ENCODE peak calls at places on chromosomes 1 and 21, in seven cellular contexts. S is HAP-1, J is progenitor cell of endocrine pancreas, P is GM10248, Q is NT2/D1, E is NCI-H446 treated with DMSO at 0.1 percent for 48 hours, I is BE2C. R is an unnamed sample.

GRCh38 chr1:62384276-62385005 is 52.4 kb upstream of the USP1 start:
- DNase-seq in S (peak), Q (no peak), J (no peak), E (peak), P (no peak), I (peak), R (no peak)

GRCh38 chr21:42314616-42315295 is 453 bp downstream of the TFF3 start:
- DNase-seq in P (no peak), Q (no peak), S (no peak), J (no peak), E (no peak), I (no peak), R (no peak)

GRCh38 chr1:234978397-234979291 is 150.0 kb downstream of the TOMM20 start:
- DNase-seq in Q (no peak), S (no peak), E (peak), P (peak), I (peak), J (no peak), R (peak)

GRCh38 chr1:181630838-181631237 is 147.5 kb downstream of the CACNA1E start:
- DNase-seq in J (no peak), P (no peak), Q (no peak), I (no peak), E (no peak), S (no peak), R (no peak)

GRCh38 chr1:223156343-223156742 is 13.3 kb upstream of the TLR5 start:
- DNase-seq in Q (no peak), S (no peak), J (no peak), P (no peak), E (no peak), I (no peak), R (no peak)

GRCh38 chr21:23017989-23018388 is 2019.8 kb downstream of the NCAM2 start:
- DNase-seq in I (no peak), E (no peak), P (no peak), S (no peak), J (no peak), Q (no peak), R (no peak)

GRCh38 chr1:69737527-69738176 is 169.9 kb downstream of the LRRC7 start:
- DNase-seq in I (peak), Q (peak), P (peak), E (peak), S (peak), J (no peak), R (no peak)

GRCh38 chr1:27650527-27651175 is 15.7 kb upstream of the FGR start:
- DNase-seq in J (no peak), Q (no peak), I (no peak), P (no peak), E (no peak), S (no peak), R (no peak)

GRCh38 chr1:204456826-204457361 is 37.7 kb downstream of the PIK3C2B start:
- DNase-seq in P (no peak), J (no peak), Q (no peak), S (no peak), I (peak), E (no peak), R (no peak)

GRCh38 chr1:54137532-54138061 is 15.2 kb downstream of the CDCP2 start:
- DNase-seq in P (no peak), Q (no peak), E (no peak), J (no peak), S (no peak), I (no peak), R (no peak)

GRCh38 chr1:50976111-50976889 is 6.3 kb downstream of the CDKN2C start:
- DNase-seq in E (peak), I (peak), J (no peak), Q (no peak), P (no peak), S (peak), R (no peak)

GRCh38 chr1:22816063-22816775 is 105.6 kb downstream of the EPHB2 start:
- DNase-seq in Q (no peak), P (no peak), S (no peak), E (no peak), I (no peak), J (no peak), R (no peak)

GRCh38 chr1:6959491-6959890 is 174.2 kb downstream of the CAMTA1 start:
- DNase-seq in S (no peak), Q (no peak), J (no peak), I (no peak), P (no peak), E (no peak), R (no peak)

GRCh38 chr1:84653130-84653680 is 37.1 kb downstream of the SSX2IP start:
- DNase-seq in J (no peak), S (no peak), E (no peak), I (no peak), P (no peak), Q (no peak), R (no peak)

GRCh38 chr1:21307663-21308062 is 17.4 kb upstream of the ECE1 start:
- DNase-seq in Q (no peak), P (no peak), E (no peak), I (peak), S (no peak), J (no peak), R (no peak)

GRCh38 chr1:19010995-19011696 is 54.7 kb upstream of the IFFO2 start:
- DNase-seq in E (no peak), Q (peak), I (no peak), J (no peak), P (peak), S (no peak), R (peak)

GRCh38 chr1:219629481-219629880 is 16.6 kb upstream of the ZC3H11B start:
- DNase-seq in J (no peak), E (no peak), P (no peak), Q (no peak), S (no peak), I (no peak), R (no peak)

GRCh38 chr21:45622416-45623097 is 21.0 kb upstream of the PCBP3 start:
- DNase-seq in I (no peak), E (no peak), S (no peak), Q (no peak), J (no peak), P (no peak), R (no peak)

GRCh38 chr21:46207006-46207919 is 21.3 kb downstream of the LSS start:
- DNase-seq in S (no peak), Q (no peak), E (no peak), J (no peak), I (peak), P (no peak), R (no peak)

GRCh38 chr21:33428669-33429068 is 25.5 kb downstream of the IFNGR2 start:
- DNase-seq in S (no peak), I (no peak), P (no peak), E (no peak), J (no peak), Q (no peak), R (no peak)

GRCh38 chr1:23444104-23444533 is 19.6 kb upstream of the TCEA3 start:
- DNase-seq in Q (no peak), I (no peak), P (no peak), J (no peak), S (no peak), E (no peak), R (no peak)

GRCh38 chr1:31095298-31095981 is 29.9 kb upstream of the PUM1 start:
- DNase-seq in S (no peak), I (no peak), E (no peak), J (no peak), P (no peak), Q (no peak), R (no peak)

GRCh38 chr1:228194436-228194835 is 13.4 kb upstream of the OBSCN start:
- DNase-seq in E (no peak), S (no peak), J (no peak), P (no peak), Q (no peak), I (no peak), R (no peak)

GRCh38 chr1:198391666-198392065 is 148.8 kb downstream of the ATP6V1G3 start:
- DNase-seq in J (no peak), Q (no peak), I (no peak), S (no peak), P (no peak), E (no peak), R (no peak)

GRCh38 chr1:11320153-11320936 is 47.3 kb downstream of the UBIAD1 start:
- DNase-seq in I (peak), Q (peak), P (peak), E (no peak), S (no peak), J (peak), R (no peak)

GRCh38 chr1:185654199-185654951 is 79.8 kb upstream of the HMCN1 start:
- DNase-seq in J (no peak), P (no peak), Q (no peak), E (no peak), I (no peak), S (no peak), R (no peak)

GRCh38 chr1:225848044-225848955 is 33.9 kb downstream of the TMEM63A start:
- DNase-seq in Q (no peak), S (no peak), I (no peak), E (no peak), P (peak), J (no peak), R (no peak)

GRCh38 chr1:112083487-112083886 is 94.0 kb upstream of the KCND3 start:
- DNase-seq in E (no peak), I (no peak), S (no peak), J (no peak), Q (peak), P (no peak), R (no peak)

GRCh38 chr1:41645062-41645461 is 160.6 kb upstream of the EDN2 start:
- DNase-seq in S (no peak), J (no peak), E (no peak), I (no peak), Q (no peak), P (no peak), R (no peak)

GRCh38 chr1:22351757-22352080 is 99.9 kb upstream of the ZBTB40 start:
- DNase-seq in S (no peak), I (no peak), Q (no peak), E (no peak), J (no peak), P (no peak), R (no peak)

GRCh38 chr1:155171836-155172731 is 1.0 kb downstream of the KRTCAP2 start:
- DNase-seq in Q (no peak), P (no peak), J (no peak), I (no peak), E (no peak), S (no peak), R (no peak)

GRCh38 chr1:112143871-112144441 is 154.5 kb upstream of the KCND3 start:
- DNase-seq in Q (no peak), J (no peak), P (no peak), S (no peak), E (no peak), I (no peak), R (no peak)

GRCh38 chr1:243420369-243420768 is 164.5 kb downstream of the SDCCAG8 start:
- DNase-seq in I (no peak), J (no peak), E (no peak), P (no peak), S (no peak), Q (no peak), R (no peak)

GRCh38 chr1:167912294-167912693 is 1.6 kb downstream of the ADCY10 start:
- DNase-seq in I (no peak), S (no peak), Q (peak), J (no peak), E (no peak), P (no peak), R (no peak)

GRCh38 chr1:55694297-55694696 is 479.1 kb upstream of the USP24 start:
- DNase-seq in I (peak), S (no peak), P (no peak), E (no peak), Q (no peak), J (no peak), R (no peak)

GRCh38 chr1:226980565-226981385 is 40.7 kb downstream of the COQ8A start:
- DNase-seq in Q (no peak), P (no peak), E (no peak), J (no peak), S (no peak), I (no peak), R (no peak)

GRCh38 chr1:42698081-42698813 is 16.0 kb downstream of the YBX1 start:
- DNase-seq in J (no peak), S (no peak), E (no peak), P (no peak), I (no peak), Q (no peak), R (no peak)

GRCh38 chr1:2611034-2611501 is 21.7 kb downstream of the MMEL1 start:
- DNase-seq in P (no peak), I (peak), S (peak), E (no peak), J (peak), Q (no peak), R (no peak)

GRCh38 chr1:36831171-36831810 is 203.0 kb downstream of the GRIK3 start:
- DNase-seq in Q (no peak), I (peak), S (no peak), E (peak), J (no peak), P (no peak), R (no peak)

R was measured in activated T-helper 1 cell treated with Interleukin-2 at 50 U/mL for 16 hours.